ENCODE peak calls at places on chromosomes 13 and 19, in five cellular contexts. One of them, this sample, is unnamed.

GRCh38 chr19:52648336-52648990 is 10.3 kb upstream of the ZNF83 start:
- DNase-seq in HepG2: no peak
- DNase-seq in H1: no peak
- DNase-seq in K562: no peak
- DNase-seq in GM12878: no peak
- DNase-seq in this sample: no peak

GRCh38 chr19:32404939-32405430 is 585 bp upstream of the DPY19L3 start:
- DNase-seq in K562: no peak
- DNase-seq in GM12878: no peak
- DNase-seq in H1: no peak
- DNase-seq in HepG2: peak
- DNase-seq in this sample: no peak

GRCh38 chr13:105334211-105334610 is 1201.3 kb downstream of the EFNB2 start:
- DNase-seq in GM12878: no peak
- DNase-seq in HepG2: no peak
- DNase-seq in K562: no peak
- DNase-seq in H1: no peak
- DNase-seq in this sample: no peak

GRCh38 chr13:77893066-77893465 is 25.6 kb downstream of the EDNRB start:
- DNase-seq in K562: no peak
- DNase-seq in H1: no peak
- DNase-seq in HepG2: no peak
- DNase-seq in GM12878: no peak
- DNase-seq in this sample: peak

GRCh38 chr13:24502567-24503375 is 9.8 kb downstream of the PARP4 start:
- DNase-seq in GM12878: no peak
- DNase-seq in K562: no peak
- DNase-seq in H1: no peak
- DNase-seq in HepG2: peak
- DNase-seq in this sample: no peak

GRCh38 chr19:51127032-51127431 is 2.3 kb downstream of the SIGLEC9 start:
- DNase-seq in GM12878: no peak
- DNase-seq in H1: no peak
- DNase-seq in HepG2: no peak
- DNase-seq in K562: no peak
- DNase-seq in this sample: no peak

GRCh38 chr13:109180905-109181425 is 551.6 kb downstream of the MYO16 start:
- DNase-seq in HepG2: peak
- DNase-seq in K562: no peak
- DNase-seq in GM12878: no peak
- DNase-seq in H1: no peak
- DNase-seq in this sample: peak

GRCh38 chr19:34217952-34218817 is 36.2 kb upstream of the GARRE1 start:
- DNase-seq in HepG2: no peak
- DNase-seq in K562: peak
- DNase-seq in GM12878: peak
- DNase-seq in H1: no peak
- DNase-seq in this sample: no peak

GRCh38 chr19:29239220-29239776 is 26.3 kb upstream of the UQCRFS1 start:
- DNase-seq in H1: no peak
- DNase-seq in GM12878: no peak
- DNase-seq in K562: no peak
- DNase-seq in HepG2: no peak
- DNase-seq in this sample: no peak

GRCh38 chr19:57903298-57904174 is 12.9 kb downstream of the ZNF417 start:
- DNase-seq in HepG2: peak
- DNase-seq in GM12878: no peak
- DNase-seq in K562: no peak
- DNase-seq in H1: no peak
- DNase-seq in this sample: peak

GRCh38 chr13:36880961-36881360 is 39.1 kb downstream of the SMAD9 start:
- DNase-seq in GM12878: no peak
- DNase-seq in HepG2: no peak
- DNase-seq in H1: no peak
- DNase-seq in K562: no peak
- DNase-seq in this sample: no peak

GRCh38 chr13:61410669-61411297 is 4.9 kb downstream of the PCDH20 start:
- DNase-seq in K562: no peak
- DNase-seq in GM12878: no peak
- DNase-seq in H1: no peak
- DNase-seq in HepG2: peak
- DNase-seq in this sample: peak

GRCh38 chr19:51800849-51801244 is 5.9 kb downstream of the FPR3 start:
- DNase-seq in HepG2: no peak
- DNase-seq in K562: no peak
- DNase-seq in H1: no peak
- DNase-seq in GM12878: no peak
- DNase-seq in this sample: no peak

GRCh38 chr19:590396-590745 is 690 bp downstream of the HCN2 start:
- DNase-seq in K562: peak
- DNase-seq in H1: no peak
- DNase-seq in HepG2: no peak
- DNase-seq in GM12878: no peak
- DNase-seq in this sample: no peak

GRCh38 chr19:12778020-12778904 is 2.9 kb upstream of the HOOK2 start:
- DNase-seq in GM12878: no peak
- DNase-seq in K562: peak
- DNase-seq in HepG2: no peak
- DNase-seq in H1: no peak
- DNase-seq in this sample: peak

GRCh38 chr13:113607477-113608245 is 23.1 kb downstream of the TFDP1 start:
- DNase-seq in HepG2: no peak
- DNase-seq in GM12878: no peak
- DNase-seq in K562: no peak
- DNase-seq in H1: no peak
- DNase-seq in this sample: no peak

DNA sequence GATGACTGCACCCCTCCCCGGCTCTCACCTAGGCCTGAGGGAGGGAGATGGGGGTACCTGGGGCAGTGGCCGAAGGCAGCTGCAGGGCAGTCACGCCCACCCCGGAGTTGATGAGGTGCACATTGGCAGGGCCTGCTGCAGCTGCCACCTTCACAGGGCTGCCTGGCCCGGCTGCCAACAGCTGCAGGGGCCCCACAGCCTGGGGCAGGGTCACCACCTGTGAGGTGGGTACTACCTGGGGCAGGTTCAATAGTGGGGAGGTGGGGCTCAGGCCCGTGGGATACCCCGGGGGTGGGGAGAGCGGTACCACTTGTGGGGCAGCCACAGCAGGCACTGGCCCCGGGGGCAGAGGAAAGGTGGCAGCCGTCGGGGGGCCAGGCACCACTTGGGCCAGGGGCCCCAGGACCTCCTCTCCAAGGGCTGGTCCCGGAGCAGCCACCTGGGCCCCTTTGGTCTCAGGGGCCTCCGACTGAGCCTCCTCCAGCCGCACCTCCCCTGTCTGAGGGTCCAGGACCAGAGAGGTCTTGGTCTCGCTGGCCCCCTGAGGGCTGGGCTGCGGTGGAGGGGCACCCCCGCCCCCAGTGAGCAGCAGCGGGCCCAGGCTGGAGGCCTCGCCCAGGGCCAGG is 2.6 kb downstream of the SIX5 start:
- DNase-seq in H1: no peak
- DNase-seq in HepG2: no peak
- DNase-seq in GM12878: no peak
- DNase-seq in K562: no peak
- DNase-seq in this sample: no peak
- H3K27ac ChIP-seq in H1: no peak
- H3K27ac ChIP-seq in HepG2: no peak
- H3K27ac ChIP-seq in GM12878: no peak
- H3K27ac ChIP-seq in K562: no peak
- H3K27ac ChIP-seq in this sample: no peak

GRCh38 chr19:2329528-2329927 is 1.0 kb downstream of the SPPL2B start:
- DNase-seq in H1: no peak
- DNase-seq in K562: no peak
- DNase-seq in HepG2: no peak
- DNase-seq in GM12878: no peak
- DNase-seq in this sample: no peak

GRCh38 chr19:2330632-2331284 is 2.3 kb downstream of the SPPL2B start:
- DNase-seq in H1: no peak
- DNase-seq in K562: no peak
- DNase-seq in GM12878: no peak
- DNase-seq in HepG2: peak
- DNase-seq in this sample: no peak

GRCh38 chr19:2329162-2329505 is 650 bp downstream of the SPPL2B start:
- DNase-seq in K562: no peak
- DNase-seq in H1: no peak
- DNase-seq in GM12878: no peak
- DNase-seq in HepG2: no peak
- DNase-seq in this sample: no peak

GRCh38 chr19:2331601-2332246 is 3.2 kb downstream of the SPPL2B start:
- DNase-seq in H1: no peak
- DNase-seq in HepG2: no peak
- DNase-seq in GM12878: no peak
- DNase-seq in K562: no peak
- DNase-seq in this sample: no peak

GRCh38 chr19:2330255-2330631 is 1.8 kb downstream of the SPPL2B start:
- DNase-seq in H1: no peak
- DNase-seq in GM12878: no peak
- DNase-seq in K562: no peak
- DNase-seq in HepG2: no peak
- DNase-seq in this sample: no peak
- H3K4me3 ChIP-seq in H1: no peak
- H3K4me3 ChIP-seq in GM12878: no peak
- H3K4me3 ChIP-seq in K562: no peak
- H3K4me3 ChIP-seq in HepG2: peak
- H3K4me3 ChIP-seq in this sample: peak

DNA sequence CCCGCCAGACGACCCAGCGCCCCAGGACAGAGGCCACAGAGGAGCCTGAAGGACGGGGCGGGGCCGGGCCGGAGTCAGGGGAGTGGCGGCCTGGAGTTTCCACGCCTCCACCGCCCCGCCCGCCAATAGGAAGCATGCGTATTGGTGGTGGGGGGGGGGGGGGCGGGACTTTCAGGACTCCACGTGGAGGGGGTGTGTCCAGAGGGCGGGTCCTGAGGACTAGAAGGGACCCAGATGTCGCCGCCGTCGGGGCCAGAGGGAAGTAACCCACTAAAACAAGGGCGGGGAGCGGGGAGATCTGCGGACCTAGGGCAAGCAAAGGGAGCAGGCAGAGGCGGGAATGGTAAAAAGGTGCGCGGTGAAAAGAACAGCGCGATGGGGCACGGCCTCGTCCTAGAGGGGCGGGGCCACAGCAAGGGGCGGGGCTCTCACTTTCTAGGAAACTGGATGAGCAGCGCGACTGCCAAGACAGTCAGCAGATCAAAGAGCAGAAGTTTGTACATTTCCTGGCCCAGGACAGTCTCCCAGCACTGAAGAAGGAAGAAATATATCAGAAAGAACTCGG is 2.8 kb upstream of the LENG1 start:
- DNase-seq in K562: peak
- DNase-seq in H1: no peak
- DNase-seq in HepG2: no peak
- DNase-seq in GM12878: no peak
- DNase-seq in this sample: peak
- TF ChIP-seq CREB1 in K562: no peak
- TF ChIP-seq CREB1 in H1: no peak
- TF ChIP-seq CREB1 in HepG2: no peak
- TF ChIP-seq CREB1 in GM12878: no peak
- TF ChIP-seq CREB1 in this sample: no peak

GRCh38 chr19:10720607-10721125 is 2.8 kb downstream of the DNM2 start:
- DNase-seq in HepG2: no peak
- DNase-seq in GM12878: no peak
- DNase-seq in K562: no peak
- DNase-seq in H1: no peak
- DNase-seq in this sample: no peak
- H3K27ac ChIP-seq in HepG2: no peak
- H3K27ac ChIP-seq in GM12878: no peak
- H3K27ac ChIP-seq in K562: no peak
- H3K27ac ChIP-seq in H1: no peak
- H3K27ac ChIP-seq in this sample: no peak

GRCh38 chr19:41555752-41556151 is 20.2 kb upstream of the CEACAM21 start:
- DNase-seq in K562: no peak
- DNase-seq in H1: no peak
- DNase-seq in HepG2: no peak
- DNase-seq in GM12878: no peak
- DNase-seq in this sample: no peak
- H3K4me3 ChIP-seq in K562: no peak
- H3K4me3 ChIP-seq in H1: no peak
- H3K4me3 ChIP-seq in HepG2: no peak
- H3K4me3 ChIP-seq in GM12878: no peak
- H3K4me3 ChIP-seq in this sample: no peak

GRCh38 chr19:45498411-45499195 is at the start of gene PPM1N:
- DNase-seq in K562: peak
- DNase-seq in H1: no peak
- DNase-seq in GM12878: no peak
- DNase-seq in HepG2: no peak
- DNase-seq in this sample: peak

GRCh38 chr19:45497791-45498190 is 452 bp upstream of the PPM1N start:
- DNase-seq in K562: no peak
- DNase-seq in HepG2: no peak
- DNase-seq in H1: no peak
- DNase-seq in GM12878: no peak
- DNase-seq in this sample: peak

GRCh38 chr19:45494261-45494916 is 2.5 kb downstream of the RTN2 start:
- DNase-seq in K562: no peak
- DNase-seq in HepG2: no peak
- DNase-seq in GM12878: no peak
- DNase-seq in H1: no peak
- DNase-seq in this sample: no peak

GRCh38 chr19:45495178-45495577 is 1.7 kb downstream of the RTN2 start:
- DNase-seq in GM12878: no peak
- DNase-seq in K562: no peak
- DNase-seq in H1: no peak
- DNase-seq in HepG2: no peak
- DNase-seq in this sample: no peak

GRCh38 chr19:45496349-45496953 is 396 bp downstream of the RTN2 start:
- DNase-seq in GM12878: no peak
- DNase-seq in H1: no peak
- DNase-seq in K562: peak
- DNase-seq in HepG2: no peak
- DNase-seq in this sample: peak
- TF ChIP-seq CREB1 in GM12878: no peak
- TF ChIP-seq CREB1 in H1: peak
- TF ChIP-seq CREB1 in K562: peak
- TF ChIP-seq CREB1 in HepG2: no peak
- TF ChIP-seq CREB1 in this sample: peak

This sample was measured in GM23338.